ENCODE peak calls at places on chromosomes 4 and X, in four cellular contexts. K is H1, O is HepG2, V is GM12878. F is an unnamed sample.

GRCh38 chr4:53908661-53909078 is 155.7 kb downstream of the CHIC2 start:
- DNase-seq in V (peak), O (peak), K (no peak), F (no peak)

GRCh38 chrX:6813836-6814370 is 279.0 kb upstream of the VCX3A start:
- DNase-seq in K (peak), O (no peak), V (no peak), F (no peak)

GRCh38 chrX:119482497-119483480 is 14.5 kb downstream of the SLC25A5 start:
- DNase-seq in K (peak), O (no peak), V (no peak), F (peak)

GRCh38 chr4:3306465-3306864 is 13.6 kb downstream of the RGS12 start:
- DNase-seq in O (no peak), V (no peak), K (no peak), F (no peak)

GRCh38 chr4:48141048-48141447 is 7.0 kb upstream of the TXK start:
- DNase-seq in O (peak), V (no peak), K (no peak), F (no peak)

GRCh38 chrX:9911479-9911878 is 55.7 kb upstream of the CLDN34 start:
- DNase-seq in V (no peak), O (no peak), K (no peak), F (no peak)

GRCh38 chrX:72358313-72358712 is 52.6 kb upstream of the CITED1 start:
- DNase-seq in V (no peak), K (no peak), O (no peak), F (no peak)

GRCh38 chr4:3041192-3042142 is 32.9 kb downstream of the HTT-AS start:
- DNase-seq in K (peak), V (no peak), O (peak), F (no peak)

GRCh38 chr4:125518281-125518680 is 203.5 kb downstream of the FAT4 start:
- DNase-seq in K (no peak), V (no peak), O (no peak), F (no peak)

GRCh38 chrX:16869393-16870094 is 618 bp downstream of the RBBP7 start:
- DNase-seq in V (no peak), K (peak), O (no peak), F (peak)

GRCh38 chr4:166008510-166008909 is 135.5 kb downstream of the TLL1 start:
- DNase-seq in V (no peak), K (no peak), O (no peak), F (no peak)

GRCh38 chr4:123386608-123387007 is 10.0 kb upstream of the SPRY1 start:
- DNase-seq in K (no peak), O (no peak), V (no peak), F (no peak)

GRCh38 chrX:105190252-105190853 is 30.1 kb downstream of the TEX13A start:
- DNase-seq in O (no peak), V (no peak), K (peak), F (no peak)

GRCh38 chr4:120733054-120733453 is 189.5 kb downstream of the PRDM5 start:
- DNase-seq in O (no peak), K (no peak), V (no peak), F (no peak)

GRCh38 chr4:23819041-23819511 is 70.8 kb downstream of the PPARGC1A start:
- DNase-seq in O (no peak), V (no peak), K (no peak), F (no peak)

GRCh38 chrX:49930046-49930445 is 7.7 kb downstream of the CLCN5 start:
- DNase-seq in O (no peak), K (no peak), V (no peak), F (no peak)

GRCh38 chrX:104288961-104289360 is 34.2 kb upstream of the ESX1 start:
- DNase-seq in V (no peak), K (no peak), O (no peak), F (no peak)

GRCh38 chrX:131746491-131746968 is 202.7 kb downstream of the OR13H1 start:
- DNase-seq in V (peak), O (no peak), K (no peak), F (peak)

GRCh38 chr4:109614015-109614414 is 54.0 kb downstream of the MCUB start:
- DNase-seq in O (peak), K (no peak), V (no peak), F (no peak)

GRCh38 chr4:82984459-82984858 is 26.2 kb downstream of the LIN54 start:
- DNase-seq in K (no peak), V (no peak), O (peak), F (no peak)

GRCh38 chr4:152255437-152255836 is 280.5 kb downstream of the FBXW7 start:
- DNase-seq in K (no peak), V (peak), O (no peak), F (no peak)

GRCh38 chrX:71103110-71103983 is 3.2 kb downstream of the CXorf65 start:
- DNase-seq in K (peak), O (no peak), V (no peak), F (peak)

GRCh38 chr4:37837446-37837845 is 11.0 kb downstream of the PGM2 start:
- DNase-seq in K (no peak), O (no peak), V (no peak), F (no peak)

GRCh38 chrX:147180886-147181285 is 366.3 kb upstream of the CXorf51A start:
- DNase-seq in K (no peak), O (peak), V (no peak), F (no peak)

GRCh38 chr4:95835672-95836071 is 4.2 kb upstream of the PDHA2 start:
- DNase-seq in V (no peak), K (no peak), O (no peak), F (peak)

GRCh38 chr4:62117879-62118278 is 917.8 kb downstream of the ADGRL3 start:
- DNase-seq in O (no peak), K (no peak), V (no peak), F (no peak)

GRCh38 chr4:129092636-129093172 is 635 bp downstream of the SCLT1 start:
- DNase-seq in V (no peak), K (no peak), O (no peak), F (no peak)
- TF ChIP-seq SUZ12 in V (no peak), K (no peak), O (no peak), F (no peak)

GRCh38 chr4:55386840-55387239 is 8.9 kb upstream of the TMEM165 start:
- DNase-seq in V (no peak), K (no peak), O (peak), F (no peak)

GRCh38 chr4:55382515-55383003 is 13.2 kb upstream of the TMEM165 start:
- DNase-seq in K (no peak), O (no peak), V (no peak), F (no peak)

GRCh38 chr4:55385201-55385649 is 10.5 kb upstream of the TMEM165 start:
- DNase-seq in V (no peak), O (peak), K (no peak), F (no peak)

GRCh38 chr4:55381502-55381901 is 14.3 kb upstream of the TMEM165 start:
- DNase-seq in K (no peak), V (no peak), O (no peak), F (no peak)

DNA sequence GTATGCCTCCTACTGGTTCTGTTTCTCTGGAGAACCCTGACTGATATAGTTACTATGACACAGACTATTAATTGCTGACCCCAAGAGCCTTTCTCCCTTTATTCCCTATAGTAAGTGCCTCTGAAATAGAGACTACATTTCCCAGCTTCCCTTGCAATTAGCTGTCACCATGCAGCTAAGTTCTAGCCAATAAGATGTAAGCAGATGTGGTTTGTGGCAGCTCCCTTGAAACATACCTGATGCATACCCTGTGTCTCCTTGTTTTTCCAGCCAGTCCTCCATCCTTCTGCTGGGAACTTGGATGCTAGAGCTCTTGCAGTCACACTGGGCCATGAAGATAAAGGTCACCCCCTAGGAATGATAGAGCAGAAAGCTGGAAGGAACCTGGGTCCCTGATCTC is 9.7 kb upstream of the TMEM165 start:
- DNase-seq in O (peak), V (no peak), K (no peak), F (no peak)
- TF ChIP-seq ZNF274 in O (no peak), V (no peak), K (no peak), F (no peak)

GRCh38 chr4:7009591-7009990 is 33.6 kb upstream of the TADA2B start:
- DNase-seq in K (no peak), O (no peak), V (no peak), F (no peak)

GRCh38 chr4:7005571-7005970 is 37.6 kb upstream of the TADA2B start:
- DNase-seq in O (no peak), V (no peak), K (no peak), F (no peak)

GRCh38 chr4:7007944-7008343 is 35.2 kb upstream of the TADA2B start:
- DNase-seq in K (no peak), O (peak), V (no peak), F (peak)

GRCh38 chr4:7006411-7006810 is 36.8 kb upstream of the TADA2B start:
- DNase-seq in O (no peak), K (no peak), V (no peak), F (no peak)

GRCh38 chr4:7007142-7007907 is 35.8 kb upstream of the TADA2B start:
- DNase-seq in K (no peak), V (no peak), O (peak), F (no peak)
- H3K4me3 ChIP-seq in K (no peak), V (no peak), O (no peak), F (no peak)

DNA sequence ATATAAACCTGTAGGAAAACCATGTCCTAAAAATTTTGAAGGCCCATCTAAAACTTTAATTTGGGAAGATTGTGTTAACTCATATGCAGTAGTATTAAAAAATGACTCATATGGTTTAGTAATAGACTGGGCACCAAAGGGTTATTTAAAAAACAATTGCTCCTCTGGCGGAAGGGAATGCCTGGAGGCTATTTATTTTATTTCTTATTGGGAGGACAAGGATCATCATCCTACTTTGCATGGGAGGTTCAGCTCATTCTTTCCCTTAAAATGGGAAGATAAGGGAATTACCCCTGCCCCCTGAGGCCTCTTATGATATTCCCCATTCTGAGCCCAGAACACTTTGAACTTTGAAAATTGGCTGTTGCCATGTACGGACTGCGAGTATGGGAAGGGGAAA is 29.7 kb upstream of the MGST2 start:
- DNase-seq in K (no peak), O (no peak), V (no peak), F (no peak)
- TF ChIP-seq SUZ12 in K (no peak), O (no peak), V (no peak), F (no peak)

GRCh38 chr4:158203929-158204328 is 6.4 kb upstream of the TMEM144 start:
- DNase-seq in O (no peak), V (no peak), K (no peak), F (no peak)
- TF ChIP-seq ZNF274 in O (no peak), V (no peak), K (no peak), F (no peak)

GRCh38 chrX:153944800-153945150 is 332 bp upstream of the RENBP start:
- DNase-seq in V (no peak), O (no peak), K (no peak), F (no peak)
- H3K4me3 ChIP-seq in V (peak), O (no peak), K (peak), F (no peak)

DNA sequence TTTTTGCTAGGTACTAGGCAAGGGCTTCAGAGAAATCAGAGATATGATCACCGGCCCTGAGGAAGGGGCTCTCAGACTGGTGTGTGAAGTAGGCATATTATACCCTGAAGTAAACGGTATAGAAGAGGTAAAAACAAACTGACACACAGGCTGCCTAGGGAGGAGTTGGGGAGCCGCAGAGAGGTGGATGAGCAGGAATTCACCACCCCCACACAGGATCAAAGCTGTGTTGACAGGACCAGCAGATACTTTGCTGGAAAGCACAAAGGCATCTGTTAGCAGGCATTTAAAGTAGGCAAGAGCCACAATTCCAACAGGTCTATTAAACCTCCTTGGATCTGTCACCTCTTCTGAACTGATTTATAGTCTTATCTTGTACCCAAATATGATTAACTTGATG is 71.8 kb upstream of the GPR34 start:
- DNase-seq in V (no peak), K (no peak), O (peak), F (no peak)
- TF ChIP-seq SUZ12 in V (no peak), K (no peak), O (no peak), F (no peak)

DNA sequence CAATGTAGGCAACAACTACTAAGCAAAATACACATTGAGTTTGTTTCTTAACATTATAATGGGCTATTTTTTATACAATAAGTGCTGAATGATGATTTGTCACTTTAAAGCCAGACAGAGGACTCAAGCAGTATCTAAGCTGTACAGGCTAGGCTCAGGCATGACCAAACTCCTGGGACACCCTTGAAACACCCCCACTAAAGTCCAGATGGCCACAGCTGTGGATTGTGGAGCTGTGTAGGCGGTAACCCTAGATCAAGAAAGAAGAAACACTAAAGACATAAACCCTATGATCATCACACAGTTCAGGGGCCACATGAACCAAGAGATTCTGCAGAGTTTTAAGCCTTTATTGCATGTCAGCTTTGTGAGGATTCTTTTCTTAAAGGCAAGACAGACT is 25.1 kb downstream of the TAB3 start:
- DNase-seq in O (no peak), K (no peak), V (no peak), F (no peak)
- TF ChIP-seq ZNF274 in O (no peak), K (no peak), V (no peak), F (no peak)

DNA sequence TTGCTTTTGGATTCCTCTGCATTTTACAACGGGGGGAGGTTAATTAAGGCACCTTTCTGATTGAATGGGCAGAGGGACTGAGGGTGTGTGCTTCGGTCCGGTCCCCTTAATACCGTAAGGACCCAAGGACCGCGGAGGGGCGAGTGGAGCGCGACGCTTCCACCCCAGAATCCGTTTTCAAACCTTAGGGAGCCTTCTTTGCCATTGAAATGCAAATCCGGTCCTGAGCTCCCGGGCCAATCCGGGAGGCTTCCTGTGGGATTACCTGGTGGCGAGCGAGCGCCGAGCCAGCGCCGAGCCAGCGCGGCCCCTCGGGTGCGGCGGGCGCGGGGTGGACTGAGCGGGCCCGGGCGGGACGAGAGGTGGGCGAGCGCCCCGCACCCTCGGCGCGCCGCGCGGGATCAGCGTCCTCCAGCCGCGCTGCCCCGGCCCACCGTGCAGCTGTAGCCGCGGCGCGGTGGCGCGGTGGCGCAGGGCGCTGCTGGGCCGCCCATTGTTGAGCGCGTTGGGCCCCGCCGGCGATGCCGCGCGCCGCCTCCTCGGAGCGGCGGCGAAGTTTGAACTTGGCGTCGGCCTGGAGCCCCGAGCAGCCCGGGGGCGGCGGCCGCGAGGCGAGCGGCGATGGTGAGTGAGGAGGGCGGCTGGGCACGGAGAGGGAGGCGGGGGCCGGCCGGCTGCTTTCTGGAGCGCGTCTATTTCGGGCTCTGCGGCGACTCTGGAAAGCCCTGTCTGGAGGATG is 208.7 kb downstream of the SOWAHB start:
- DNase-seq in K (peak), O (no peak), V (no peak), F (no peak)
- H3K4me3 ChIP-seq in K (peak), O (peak), V (peak), F (peak)

GRCh38 chr4:78780093-78780492 is 3.9 kb downstream of the BMP2K start:
- DNase-seq in V (no peak), O (no peak), K (no peak), F (no peak)

GRCh38 chr4:78784255-78784654 is 8.1 kb downstream of the BMP2K start:
- DNase-seq in K (no peak), O (no peak), V (no peak), F (no peak)

GRCh38 chr4:78781086-78781630 is 5.0 kb downstream of the BMP2K start:
- DNase-seq in V (no peak), K (no peak), O (no peak), F (no peak)

GRCh38 chr4:78779280-78779679 is 3.1 kb downstream of the BMP2K start:
- DNase-seq in V (no peak), K (no peak), O (no peak), F (no peak)

GRCh38 chr4:78781925-78782324 is 5.8 kb downstream of the BMP2K start:
- DNase-seq in V (no peak), O (no peak), K (no peak), F (no peak)
- TF ChIP-seq SUZ12 in V (no peak), O (no peak), K (no peak), F (no peak)

F was measured in NT2/D1.